ENCODE peak calls at places on chromosome 21, in ten cellular contexts. G is colonic mucosa, C is BJ, F is astrocyte of the cerebellum, Z is right cardiac atrium, V is aorta, O is left ventricle myocardium inferior, Q is PC-9, L is A549, I is psoas muscle. K is an unnamed sample.

GRCh38 chr21:35579520-35580293 is 480.6 kb downstream of the SETD4 start:
- DNase-seq in G (no peak), C (no peak), F (no peak), Z (no peak), V (no peak), O (no peak), Q (no peak), L (no peak), I (no peak), K (no peak)

GRCh38 chr21:31482460-31482859 is 138.4 kb upstream of the TIAM1 start:
- DNase-seq in G (no peak), C (no peak), F (no peak), Z (no peak), V (no peak), O (no peak), Q (no peak), L (no peak), I (no peak), K (no peak)

GRCh38 chr21:22691643-22692042 is 1693.4 kb downstream of the NCAM2 start:
- DNase-seq in G (no peak), C (no peak), F (no peak), Z (no peak), V (no peak), O (no peak), Q (no peak), L (no peak), I (no peak), K (no peak)

GRCh38 chr21:46220275-46220810 is 8.2 kb downstream of the LSS start:
- DNase-seq in G (no peak), C (no peak), F (no peak), Z (no peak), V (no peak), O (no peak), Q (no peak), L (no peak), I (no peak), K (no peak)

GRCh38 chr21:29904359-29905282 is 35.2 kb downstream of the GRIK1 start:
- DNase-seq in G (no peak), C (no peak), F (no peak), Z (no peak), V (no peak), O (no peak), Q (no peak), L (no peak), I (no peak), K (no peak)

GRCh38 chr21:25568230-25568629 is 39.1 kb downstream of the MRPL39 start:
- DNase-seq in G (peak), C (no peak), F (peak), Z (peak), V (peak), O (peak), Q (no peak), L (no peak), I (no peak), K (no peak)

GRCh38 chr21:45768011-45768740 is 124.7 kb downstream of the PCBP3 start:
- DNase-seq in G (no peak), C (no peak), F (peak), Z (no peak), V (no peak), O (no peak), Q (no peak), L (no peak), I (no peak), K (no peak)

GRCh38 chr21:18832950-18833349 is 429.4 kb upstream of the TMPRSS15 start:
- DNase-seq in G (no peak), C (no peak), F (peak), Z (no peak), V (no peak), O (no peak), Q (peak), L (no peak), I (no peak), K (no peak)

GRCh38 chr21:34020005-34020847 is 53.2 kb upstream of the MRPS6 start:
- DNase-seq in G (no peak), C (no peak), F (no peak), Z (no peak), V (no peak), O (no peak), Q (no peak), L (no peak), I (no peak), K (no peak)

GRCh38 chr21:16076465-16076864 is 346.7 kb downstream of the USP25 start:
- DNase-seq in G (no peak), C (no peak), F (no peak), Z (no peak), V (no peak), O (no peak), Q (no peak), L (no peak), I (no peak), K (no peak)

GRCh38 chr21:34530264-34530663 is 18.3 kb upstream of the KCNE1 start:
- DNase-seq in G (no peak), C (peak), F (peak), Z (no peak), V (no peak), O (no peak), Q (no peak), L (no peak), I (no peak), K (no peak)

GRCh38 chr21:45949928-45950739 is 31.4 kb upstream of the COL6A1 start:
- DNase-seq in G (no peak), C (no peak), F (no peak), Z (peak), V (no peak), O (no peak), Q (no peak), L (no peak), I (no peak), K (no peak)

GRCh38 chr21:14977814-14978213 is 87.0 kb downstream of the NRIP1 start:
- DNase-seq in G (no peak), C (no peak), F (no peak), Z (no peak), V (no peak), O (no peak), Q (no peak), L (no peak), I (no peak), K (no peak)

GRCh38 chr21:35044128-35044527 is 5.0 kb downstream of the RUNX1 start:
- DNase-seq in G (no peak), C (no peak), F (no peak), Z (no peak), V (no peak), O (no peak), Q (no peak), L (no peak), I (no peak), K (no peak)

GRCh38 chr21:14815001-14815400 is 249.8 kb downstream of the NRIP1 start:
- DNase-seq in G (no peak), C (no peak), F (no peak), Z (no peak), V (no peak), O (no peak), Q (no peak), L (no peak), I (no peak), K (no peak)

GRCh38 chr21:13937236-13937635 is 273.5 kb downstream of the LIPI start:
- DNase-seq in G (no peak), C (no peak), F (no peak), Z (peak), V (no peak), O (no peak), Q (no peak), L (no peak), I (no peak), K (no peak)

GRCh38 chr21:32131960-32132359 is 146.9 kb downstream of the MIS18A start:
- DNase-seq in G (no peak), C (no peak), F (no peak), Z (no peak), V (no peak), O (no peak), Q (no peak), L (peak), I (no peak), K (no peak)

GRCh38 chr21:27423906-27424595 is 457.2 kb upstream of the ADAMTS5 start:
- DNase-seq in G (no peak), C (no peak), F (peak), Z (no peak), V (no peak), O (no peak), Q (no peak), L (no peak), I (no peak), K (no peak)

GRCh38 chr21:45596704-45597318 is 46.7 kb upstream of the PCBP3 start:
- DNase-seq in G (peak), C (no peak), F (no peak), Z (peak), V (peak), O (peak), Q (no peak), L (peak), I (peak), K (no peak)

GRCh38 chr21:46661627-46662366 is 26.3 kb downstream of the PRMT2 start:
- DNase-seq in G (no peak), C (no peak), F (no peak), Z (peak), V (no peak), O (no peak), Q (no peak), L (no peak), I (no peak), K (no peak)

GRCh38 chr21:35045539-35046222 is 3.4 kb downstream of the RUNX1 start:
- DNase-seq in G (no peak), C (no peak), F (no peak), Z (no peak), V (no peak), O (no peak), Q (no peak), L (no peak), I (no peak), K (no peak)

GRCh38 chr21:31473685-31474345 is 129.8 kb upstream of the TIAM1 start:
- DNase-seq in G (no peak), C (no peak), F (no peak), Z (no peak), V (no peak), O (no peak), Q (no peak), L (no peak), I (no peak), K (no peak)

GRCh38 chr21:17726047-17726446 is 93.1 kb downstream of the C21orf91 start:
- DNase-seq in G (no peak), C (no peak), F (no peak), Z (no peak), V (no peak), O (no peak), Q (no peak), L (no peak), I (no peak), K (peak)

GRCh38 chr21:33514234-33514633 is 22.7 kb upstream of the DNAJC28 start:
- DNase-seq in G (no peak), C (peak), F (no peak), Z (no peak), V (no peak), O (no peak), Q (no peak), L (no peak), I (no peak), K (no peak)

GRCh38 chr21:33231526-33231925 is 1.8 kb downstream of the IFNAR2 start:
- DNase-seq in G (no peak), C (no peak), F (no peak), Z (no peak), V (no peak), O (no peak), Q (no peak), L (no peak), I (no peak), K (no peak)

GRCh38 chr21:33647560-33647959 is 5.3 kb downstream of the ITSN1 start:
- DNase-seq in G (no peak), C (no peak), F (no peak), Z (no peak), V (no peak), O (no peak), Q (no peak), L (no peak), I (no peak), K (no peak)

GRCh38 chr21:18451679-18452078 is 48.1 kb upstream of the TMPRSS15 start:
- DNase-seq in G (no peak), C (no peak), F (no peak), Z (no peak), V (no peak), O (no peak), Q (no peak), L (no peak), I (no peak), K (no peak)

GRCh38 chr21:42513151-42513984 is at the start of gene SLC37A1:
- DNase-seq in G (peak), C (no peak), F (no peak), Z (peak), V (no peak), O (no peak), Q (no peak), L (no peak), I (peak), K (no peak)

GRCh38 chr21:15667010-15667409 is 62.8 kb upstream of the USP25 start:
- DNase-seq in G (no peak), C (peak), F (peak), Z (no peak), V (no peak), O (no peak), Q (peak), L (no peak), I (no peak), K (no peak)

GRCh38 chr21:32298148-32298559 is 501 bp upstream of the MRAP start:
- DNase-seq in G (no peak), C (no peak), F (no peak), Z (no peak), V (no peak), O (no peak), Q (no peak), L (no peak), I (no peak), K (no peak)

DNA sequence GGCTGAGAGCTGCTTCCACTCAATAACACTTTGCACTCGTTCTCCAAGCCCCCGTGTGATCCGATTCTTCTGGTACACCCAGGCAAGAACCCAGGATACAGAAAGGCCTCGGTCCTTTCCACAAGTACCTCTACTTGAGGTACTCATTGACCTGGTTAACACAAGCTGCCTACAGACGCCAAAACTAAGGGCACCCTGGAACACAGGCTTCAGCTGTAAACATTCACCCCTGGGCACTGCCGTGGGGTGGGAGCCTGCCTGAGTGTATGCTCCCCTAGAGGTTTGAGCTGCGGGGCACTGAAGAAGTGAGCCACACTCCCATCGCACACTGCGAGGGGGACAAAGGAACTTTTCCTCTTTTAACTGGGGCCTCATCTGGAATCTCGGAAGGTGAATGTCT is 30.5 kb downstream of the LRRC3 start:
- DNase-seq in G (no peak), C (no peak), F (no peak), Z (no peak), V (no peak), O (no peak), Q (no peak), L (no peak), I (no peak), K (no peak)
- H3K4me3 ChIP-seq in G (peak), C (no peak), F (no peak), Z (no peak), V (no peak), O (peak), Q (no peak), L (peak), I (peak), K (no peak)

DNA sequence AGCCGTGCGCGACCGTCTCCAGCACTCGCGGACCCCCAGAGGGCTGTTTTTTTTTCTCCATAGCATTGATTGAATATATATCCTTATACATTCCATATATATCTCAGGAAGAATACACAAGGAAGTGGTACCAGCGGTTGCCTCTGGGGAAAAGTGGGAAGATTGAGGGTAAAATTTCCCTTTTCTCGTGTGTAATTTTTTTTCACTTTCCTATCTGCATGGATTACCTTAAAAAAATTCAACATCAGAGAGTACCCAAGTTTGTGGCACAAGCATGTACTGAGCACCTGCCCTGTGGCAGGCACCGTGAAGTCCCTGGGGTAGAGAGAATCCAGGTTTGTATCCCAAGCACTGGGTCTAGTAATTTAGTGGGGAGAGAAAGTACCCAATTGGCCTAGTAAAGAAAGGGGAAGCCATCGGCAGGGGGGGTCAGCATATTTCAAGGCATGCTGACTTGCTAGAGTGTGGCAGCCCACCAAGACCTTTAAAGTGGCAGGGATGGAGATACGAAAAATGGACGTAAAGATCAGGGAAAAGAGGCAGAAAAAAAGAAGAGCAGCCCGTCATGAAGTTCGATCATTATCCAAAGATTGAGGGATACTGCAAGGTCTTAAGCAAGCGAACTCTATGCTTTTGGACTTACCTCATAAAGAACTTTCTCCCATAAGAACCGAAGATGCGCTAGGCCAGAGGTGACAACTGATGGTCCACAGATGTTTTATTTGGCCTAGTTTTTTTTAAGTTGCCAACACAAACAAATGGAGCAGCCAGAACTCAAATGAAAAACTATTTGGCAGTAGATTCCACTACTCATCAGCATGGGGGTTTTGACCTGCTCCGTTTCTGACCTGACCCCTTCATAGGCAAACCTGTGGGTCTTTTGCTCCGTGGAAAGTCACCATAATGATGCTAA is 1.5 kb upstream of the HMGN1 start:
- DNase-seq in G (peak), C (no peak), F (no peak), Z (no peak), V (no peak), O (no peak), Q (no peak), L (no peak), I (no peak), K (no peak)
- H3K4me3 ChIP-seq in G (peak), C (peak), F (peak), Z (peak), V (no peak), O (peak), Q (peak), L (peak), I (peak), K (peak)

DNA sequence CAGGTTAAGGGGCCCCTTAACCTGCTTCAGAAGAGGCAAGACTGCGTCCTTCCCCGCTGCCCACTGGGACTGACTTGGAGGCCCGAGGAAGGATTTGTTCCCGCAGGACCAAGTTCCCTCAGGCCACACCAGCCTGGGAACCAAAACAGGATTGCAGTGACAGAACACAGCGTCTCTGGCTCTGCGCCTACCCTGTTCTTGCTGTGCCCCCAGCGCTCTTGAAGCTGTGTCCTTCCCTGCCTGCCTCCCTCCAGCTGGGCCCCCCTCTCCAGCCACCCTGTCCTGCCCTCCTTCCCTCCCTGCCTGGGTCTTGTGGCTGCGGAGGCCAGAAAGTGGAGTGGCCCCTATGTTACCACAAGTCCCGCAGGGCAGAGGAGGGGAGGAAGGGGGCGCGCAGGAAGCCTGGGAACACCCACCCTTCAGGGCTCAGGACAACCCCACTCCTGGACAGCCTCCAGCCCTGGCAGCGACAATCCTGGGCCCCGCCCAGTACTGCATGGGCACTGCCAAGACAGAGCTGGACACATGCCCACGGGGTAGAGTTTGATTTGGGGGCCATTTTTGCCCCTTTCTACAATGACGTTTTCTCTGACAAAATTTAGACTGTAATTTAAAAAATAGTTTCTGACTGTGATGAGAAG is 164.9 kb downstream of the DYRK1A start:
- DNase-seq in G (no peak), C (no peak), F (no peak), Z (peak), V (peak), O (peak), Q (no peak), L (no peak), I (peak), K (no peak)
- H3K4me3 ChIP-seq in G (no peak), C (no peak), F (no peak), Z (no peak), V (no peak), O (peak), Q (no peak), L (no peak), I (peak), K (no peak)

DNA sequence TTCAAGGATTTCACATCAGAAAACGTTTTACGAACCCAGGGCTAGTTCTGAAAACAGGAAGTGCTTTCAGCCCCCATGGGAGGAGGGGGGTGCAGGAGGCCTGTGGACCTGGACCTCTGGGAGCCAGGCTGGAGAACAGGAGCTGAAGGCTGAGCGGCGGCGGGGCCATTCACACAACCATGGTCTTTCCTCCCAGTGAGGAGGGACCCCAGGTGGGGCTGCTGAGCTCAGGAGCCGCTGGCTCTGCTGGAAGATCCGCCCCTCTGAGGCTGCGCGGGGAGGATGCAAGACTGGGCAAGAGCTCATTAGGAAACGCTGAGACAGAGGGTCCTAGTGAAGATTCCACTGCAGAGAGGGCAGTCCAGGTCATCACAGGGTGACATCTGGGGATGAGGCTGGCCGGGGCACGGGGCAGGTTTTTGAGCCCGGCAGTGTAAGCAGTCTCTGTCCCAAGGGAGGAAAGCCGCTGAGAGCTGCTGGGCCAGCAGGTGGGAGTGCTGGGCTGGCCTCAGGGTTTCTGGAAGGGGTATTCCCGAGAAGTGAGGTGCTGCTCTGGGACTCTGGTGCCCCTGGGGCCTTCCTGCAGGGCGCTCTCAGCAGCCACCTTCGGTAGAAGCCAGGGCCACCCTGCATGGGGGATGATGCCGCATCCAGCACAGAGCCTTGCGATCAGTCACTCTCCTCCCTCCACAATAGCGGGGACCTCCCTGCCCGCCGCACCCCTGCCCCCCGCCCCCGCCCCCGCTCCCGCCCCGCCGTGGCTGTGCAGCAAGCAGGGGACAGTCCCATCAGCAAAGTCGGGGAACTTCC is 7.5 kb downstream of the MX2 start:
- DNase-seq in G (no peak), C (no peak), F (no peak), Z (peak), V (no peak), O (peak), Q (no peak), L (no peak), I (peak), K (no peak)
- H3K4me3 ChIP-seq in G (peak), C (no peak), F (no peak), Z (peak), V (no peak), O (peak), Q (no peak), L (no peak), I (peak), K (no peak)